ENCODE peak calls at places on chromosomes 13 and 19, in five cellular contexts. R is cardiac muscle cell; A is H1; O is CD8-positive, alpha-beta T cell; C is tibial nerve. W is an unnamed sample.

GRCh38 chr13:42970824-42971669 is 21.0 kb downstream of the EPSTI1 start:
- DNase-seq in C (peak; percentile 35), R (peak; percentile 51), O (peak; percentile 38), A (peak; percentile 58), W (no peak)

GRCh38 chr19:55118401-55118991 is 1.1 kb upstream of the PPP1R12C start:
- DNase-seq in C (peak; percentile 41), R (peak; percentile 71), A (peak; percentile 94), O (no peak), W (peak; percentile 73)

GRCh38 chr13:71864981-71865857 is 1.8 kb downstream of the DACH1 start:
- DNase-seq in C (no peak), O (no peak), R (peak; percentile 12), A (peak; percentile 69), W (no peak)

GRCh38 chr19:46739290-46739771 is 6.5 kb upstream of the FKRP start:
- DNase-seq in A (no peak), O (no peak), R (no peak), C (no peak), W (no peak)

GRCh38 chr19:15722956-15723355 is 4.9 kb upstream of the OR10H2 start:
- DNase-seq in A (no peak), O (no peak), R (no peak), C (no peak), W (no peak)

GRCh38 chr13:66765559-66765958 is 464.6 kb downstream of the PCDH9 start:
- DNase-seq in R (no peak), A (no peak), O (no peak), C (no peak), W (no peak)

GRCh38 chr13:103436057-103436654 is 369.9 kb upstream of the SLC10A2 start:
- DNase-seq in R (no peak), O (no peak), C (no peak), A (peak; percentile 62), W (no peak)

GRCh38 chr13:100323937-100324336 is 235.0 kb downstream of the PCCA start:
- DNase-seq in R (no peak), C (no peak), A (no peak), O (no peak), W (no peak)

GRCh38 chr19:50794778-50795664 is 4.8 kb downstream of the ACP4 start:
- DNase-seq in A (peak; percentile 79), O (no peak), R (no peak), C (no peak), W (no peak)

GRCh38 chr19:6210721-6211600 is 68.8 kb downstream of the MLLT1 start:
- DNase-seq in A (no peak), C (no peak), R (no peak), O (no peak), W (no peak)

GRCh38 chr19:7923295-7924191 is 2.4 kb downstream of the CTXN1 start:
- DNase-seq in O (no peak), A (no peak), C (no peak), R (no peak), W (no peak)

GRCh38 chr19:6649189-6649588 is 20.8 kb downstream of the TNFSF14 start:
- DNase-seq in C (no peak), R (no peak), A (no peak), O (no peak), W (no peak)

GRCh38 chr19:45455707-45456499 is 11.9 kb upstream of the FOSB start:
- DNase-seq in A (peak; percentile 85), R (peak; percentile 99), O (peak; percentile 69), C (peak; percentile 68), W (peak; percentile 93)

GRCh38 chr13:57629821-57630235 is 1.7 kb upstream of the PCDH17 start:
- DNase-seq in O (no peak), A (peak; percentile 97), C (peak; percentile 65), R (peak; percentile 84), W (peak; percentile 87)

GRCh38 chr19:4016903-4017638 is 9.5 kb downstream of the PIAS4 start:
- DNase-seq in A (no peak), O (no peak), C (no peak), R (no peak), W (no peak)

GRCh38 chr13:21970918-21971317 is 300.0 kb downstream of the FGF9 start:
- DNase-seq in A (no peak), R (no peak), C (no peak), O (no peak), W (no peak)

GRCh38 chr13:95411641-95412040 is 110.4 kb upstream of the ABCC4 start:
- DNase-seq in C (no peak), O (no peak), R (peak; percentile 7), A (no peak), W (no peak)

GRCh38 chr19:47005873-47006272 is 13.8 kb upstream of the NPAS1 start:
- DNase-seq in A (no peak), C (no peak), R (no peak), O (no peak), W (no peak)

GRCh38 chr13:23724196-23724970 is 154.2 kb downstream of the TNFRSF19 start:
- DNase-seq in O (no peak), A (no peak), C (no peak), R (no peak), W (no peak)

GRCh38 chr13:113981201-113981605 is 7.3 kb upstream of the C13orf46 start:
- DNase-seq in O (no peak), A (no peak), R (no peak), C (peak; percentile 73), W (no peak)

DNA sequence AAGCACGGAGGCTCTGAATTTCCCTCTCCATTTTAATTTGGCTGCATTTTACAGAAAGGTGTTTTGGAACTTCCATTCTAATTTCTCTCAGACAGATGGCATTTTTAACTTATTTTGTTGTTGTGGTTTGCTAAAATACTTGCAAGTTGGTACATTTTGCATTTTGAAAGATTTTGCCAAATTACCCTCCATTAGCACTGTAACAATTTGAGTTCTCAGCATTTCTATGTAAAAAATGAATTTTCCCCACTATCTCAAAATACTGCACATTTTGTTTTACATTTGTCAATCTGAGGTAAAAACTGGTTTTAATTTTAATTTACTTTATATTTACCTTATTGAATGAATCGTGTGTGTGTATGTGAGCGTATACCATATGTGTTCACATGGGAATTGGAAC is 7.0 kb upstream of the HNRNPL start:
- DNase-seq in A (no peak), R (no peak), O (no peak), C (no peak), W (no peak)
- H3K9me3 ChIP-seq in A (no peaks in the 10 kb centered on the region), R (no peaks in the 10 kb centered on the region), O (no peaks in the 10 kb centered on the region), C (no peaks in the 10 kb centered on the region), W (no peaks in the 10 kb centered on the region)

GRCh38 chr19:57719424-57719823 is 8.0 kb downstream of the ZNF671 start:
- DNase-seq in R (no peak), C (no peak), A (peak; percentile 14), O (no peak), W (no peak)

GRCh38 chr19:57720878-57721277 is 6.5 kb downstream of the ZNF671 start:
- DNase-seq in O (no peak), A (peak; percentile 32), R (no peak), C (no peak), W (no peak)

GRCh38 chr19:57719901-57720519 is 7.4 kb downstream of the ZNF671 start:
- DNase-seq in A (peak; percentile 44), R (no peak), C (no peak), O (no peak), W (no peak)
- H3K9me3 ChIP-seq in A (peaks cover 7% of the 10 kb centered on the region), R (no peaks in the 10 kb centered on the region), C (peaks cover 100% of the 10 kb centered on the region), O (peaks cover 70% of the 10 kb centered on the region), W (peaks cover 72% of the 10 kb centered on the region)

DNA sequence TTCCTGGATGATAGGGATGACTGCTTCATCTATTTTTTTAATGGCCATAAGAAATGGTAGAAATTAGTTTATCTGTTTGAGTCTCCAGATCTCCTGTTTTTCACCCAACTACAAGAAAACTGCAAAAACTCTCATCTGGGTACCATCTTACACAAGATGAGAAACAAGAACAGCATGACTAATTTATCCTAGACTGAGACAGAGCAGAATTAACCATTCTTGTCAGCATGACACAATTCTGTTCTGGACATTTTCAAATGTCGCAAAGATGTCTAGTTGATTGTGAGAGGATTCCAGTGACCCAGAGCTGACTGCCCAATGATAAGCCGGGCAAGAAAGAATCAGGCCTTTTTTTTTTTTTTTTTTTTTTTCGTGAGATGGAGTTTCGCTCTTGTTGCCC is 12.8 kb downstream of the ZNF43 start:
- DNase-seq in O (no peak), R (no peak), A (no peak), C (no peak), W (no peak)
- H3K9me3 ChIP-seq in O (peaks cover 7% of the 10 kb centered on the region), R (no peaks in the 10 kb centered on the region), A (no peaks in the 10 kb centered on the region), C (peaks cover 62% of the 10 kb centered on the region), W (peaks cover 91% of the 10 kb centered on the region)

GRCh38 chr13:28755546-28755870 is 36.7 kb upstream of the SLC46A3 start:
- DNase-seq in R (no peak), O (no peak), C (no peak), A (no peak), W (no peak)
- H3K9me3 ChIP-seq in R (no peaks in the 10 kb centered on the region), O (peaks cover 7% of the 10 kb centered on the region), C (peaks cover 26% of the 10 kb centered on the region), A (peaks cover 2% of the 10 kb centered on the region), W (no peaks in the 10 kb centered on the region)

DNA sequence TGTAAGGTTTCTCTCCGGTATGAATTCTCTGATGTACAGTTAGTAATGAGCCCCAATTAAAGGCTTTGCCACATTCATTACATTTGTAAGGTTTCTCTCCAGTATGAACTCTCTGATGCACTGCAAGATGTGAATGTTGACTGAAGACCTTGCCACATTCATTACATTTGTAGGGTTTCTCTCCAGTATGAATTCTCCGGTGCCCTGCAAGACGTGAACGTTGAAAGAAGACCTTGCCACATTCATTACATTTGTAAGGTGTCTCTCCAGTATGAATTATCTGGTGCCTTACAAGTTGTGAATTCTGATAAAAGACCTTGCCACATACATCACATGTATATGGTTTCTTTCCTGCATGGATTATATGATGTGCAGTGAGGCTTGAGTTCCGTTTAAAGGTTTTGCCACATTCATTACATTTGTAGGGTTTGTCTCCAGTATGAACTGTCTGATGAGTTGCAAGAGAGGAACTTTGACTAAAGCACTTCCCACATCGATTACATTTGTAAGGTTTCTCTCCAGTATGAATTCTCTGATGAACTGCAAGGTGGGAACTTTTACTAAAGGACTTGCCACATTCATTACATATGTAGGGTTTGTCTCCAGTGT is 17.7 kb upstream of the ZNF432 start:
- DNase-seq in O (no peak), C (no peak), A (no peak), R (no peak), W (no peak)
- H3K9me3 ChIP-seq in O (peaks cover 68% of the 10 kb centered on the region), C (peaks cover 100% of the 10 kb centered on the region), A (peaks cover 62% of the 10 kb centered on the region), R (peaks cover 15% of the 10 kb centered on the region), W (peaks cover 100% of the 10 kb centered on the region)

DNA sequence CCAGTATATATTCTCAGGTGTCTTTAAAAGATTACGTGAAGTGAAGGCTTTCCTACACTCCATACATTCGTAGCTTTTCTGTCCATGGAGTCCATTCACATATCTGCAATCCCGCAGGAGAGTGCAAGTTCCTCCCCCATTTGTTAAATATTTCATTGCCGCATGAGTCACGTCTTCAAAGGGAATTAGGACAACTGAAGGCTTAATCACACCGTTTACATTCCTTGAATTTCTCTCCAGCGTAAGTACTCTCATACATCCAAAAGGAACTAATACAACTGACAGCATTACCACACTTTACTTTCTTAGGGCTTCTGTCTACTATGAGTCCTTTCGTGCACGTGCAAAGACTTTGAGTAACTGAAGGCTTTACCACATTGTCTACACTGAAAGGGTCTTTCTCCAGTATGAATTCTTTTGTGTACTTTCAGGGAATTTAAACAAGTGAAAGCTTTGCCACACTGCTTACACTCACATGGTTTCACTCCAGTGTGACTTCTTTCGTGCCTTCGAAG is 29.0 kb upstream of the ZNF564 start:
- DNase-seq in R (peak; percentile 41), A (no peak), C (no peak), O (no peak), W (no peak)
- H3K9me3 ChIP-seq in R (no peaks in the 10 kb centered on the region), A (peaks cover 18% of the 10 kb centered on the region), C (peaks cover 57% of the 10 kb centered on the region), O (peaks cover 16% of the 10 kb centered on the region), W (peaks cover 51% of the 10 kb centered on the region)

DNA sequence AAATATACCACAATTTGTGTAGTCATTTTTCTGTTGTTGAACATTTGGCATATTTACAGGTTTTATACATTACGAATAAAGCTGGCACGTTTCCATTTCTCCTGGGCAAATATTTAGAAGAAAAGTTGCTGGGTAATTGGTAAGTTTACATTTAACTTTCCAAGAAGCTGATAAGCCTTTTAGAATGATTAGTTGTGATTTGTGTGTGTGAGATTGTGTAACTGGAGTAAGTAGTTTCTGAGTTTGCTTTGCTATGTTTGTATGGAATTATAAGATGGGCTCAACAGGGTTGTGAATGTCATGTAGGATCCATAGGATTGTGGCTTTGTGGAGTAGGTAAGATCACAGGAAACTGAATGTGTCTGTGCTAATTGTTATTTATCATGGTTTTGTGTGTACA is 1.7 kb upstream of the ZNF529 start:
- DNase-seq in O (no peak), R (no peak), A (no peak), C (no peak), W (no peak)
- H3K9me3 ChIP-seq in O (no peaks in the 10 kb centered on the region), R (no peaks in the 10 kb centered on the region), A (no peaks in the 10 kb centered on the region), C (peaks cover 50% of the 10 kb centered on the region), W (no peaks in the 10 kb centered on the region)

W was measured in ascending aorta.